ENCODE peak calls at places on chromosomes 5 and 9, in nine cellular contexts. N is HepG2, X is sigmoid colon, Z is stomach, O is endothelial cell of umbilical vein, T is spleen, G is suprapubic skin, S is SK-N-SH, A is transverse colon. M is an unnamed sample.

GRCh38 chr9:96612105-96612965 is 7.3 kb downstream of the CDC14B start:
- DNase-seq in N (peak; percentile 84), X (peak; percentile 82), Z (peak; percentile 67), O (no peak), T (no peak), G (peak; percentile 82), S (peak; percentile 48), A (peak; percentile 52), M (no peak)

GRCh38 chr5:172678902-172679301 is 37.8 kb downstream of the NEURL1B start:
- DNase-seq in N (no peak), X (peak; percentile 88), Z (peak; percentile 63), O (no peak), T (peak; percentile 36), G (no peak), S (peak; percentile 54), A (peak; percentile 67), M (no peak)

GRCh38 chr9:137384116-137384756 is 38.7 kb downstream of the EXD3 start:
- DNase-seq in N (no peak), X (peak; percentile 51), Z (no peak), O (no peak), T (no peak), G (no peak), S (no peak), A (no peak), M (no peak)

GRCh38 chr5:128082551-128083032 is 974 bp upstream of the SLC12A2 start:
- DNase-seq in N (no peak), X (no peak), Z (no peak), O (no peak), T (no peak), G (no peak), S (no peak), A (no peak), M (no peak)

GRCh38 chr5:147466581-147466980 is 43.3 kb downstream of the DPYSL3 start:
- DNase-seq in N (no peak), X (no peak), Z (no peak), O (peak; percentile 88), T (no peak), G (no peak), S (no peak), A (no peak), M (no peak)

GRCh38 chr5:96717874-96718273 is 55.7 kb downstream of the CAST start:
- DNase-seq in N (no peak), X (no peak), Z (no peak), O (no peak), T (no peak), G (no peak), S (no peak), A (no peak), M (no peak)

GRCh38 chr9:91720746-91721705 is 229.0 kb downstream of the ROR2 start:
- DNase-seq in N (no peak), X (no peak), Z (no peak), O (no peak), T (no peak), G (no peak), S (peak; percentile 53), A (no peak), M (no peak)

GRCh38 chr5:1007221-1007680 is 1.4 kb upstream of the NKD2 start:
- DNase-seq in N (no peak), X (peak; percentile 62), Z (peak; percentile 5), O (no peak), T (peak; percentile 48), G (peak; percentile 74), S (no peak), A (peak; percentile 4), M (no peak)

GRCh38 chr5:179271821-179272325 is 73.4 kb downstream of the ADAMTS2 start:
- DNase-seq in N (no peak), X (peak; percentile 61), Z (no peak), O (no peak), T (peak; percentile 58), G (peak; percentile 74), S (peak; percentile 23), A (no peak), M (no peak)

GRCh38 chr5:98827161-98827560 is 53.7 kb downstream of the RGMB start:
- DNase-seq in N (peak; percentile 32), X (no peak), Z (no peak), O (peak; percentile 49), T (no peak), G (no peak), S (peak; percentile 56), A (no peak), M (no peak)

GRCh38 chr9:90442738-90443137 is 199.9 kb downstream of the DIRAS2 start:
- DNase-seq in N (no peak), X (no peak), Z (no peak), O (no peak), T (no peak), G (no peak), S (no peak), A (no peak), M (no peak)

GRCh38 chr5:57538341-57538955 is 55.8 kb upstream of the ACTBL2 start:
- DNase-seq in N (no peak), X (no peak), Z (no peak), O (no peak), T (no peak), G (no peak), S (no peak), A (no peak), M (no peak)

GRCh38 chr5:14250094-14250777 is 107.1 kb downstream of the TRIO start:
- DNase-seq in N (peak; percentile 19), X (peak; percentile 93), Z (no peak), O (no peak), T (no peak), G (no peak), S (peak; percentile 71), A (peak; percentile 52), M (no peak)

GRCh38 chr9:126615251-126615790 is 1.6 kb downstream of the LMX1B start:
- DNase-seq in N (peak; percentile 21), X (no peak), Z (peak; percentile 47), O (no peak), T (no peak), G (no peak), S (no peak), A (peak; percentile 22), M (no peak)

GRCh38 chr5:1511651-1512540 is 11.9 kb downstream of the LPCAT1 start:
- DNase-seq in N (no peak), X (peak; percentile 60), Z (peak; percentile 24), O (no peak), T (peak; percentile 74), G (peak; percentile 75), S (no peak), A (peak; percentile 7), M (no peak)

GRCh38 chr9:124840300-124840833 is 12.9 kb upstream of the WDR38 start:
- DNase-seq in N (peak; percentile 45), X (no peak), Z (no peak), O (no peak), T (no peak), G (no peak), S (peak; percentile 42), A (no peak), M (no peak)

GRCh38 chr9:124843635-124844034 is 9.6 kb upstream of the WDR38 start:
- DNase-seq in N (no peak), X (no peak), Z (no peak), O (no peak), T (no peak), G (no peak), S (no peak), A (no peak), M (no peak)

GRCh38 chr9:124844291-124844690 is 9.0 kb upstream of the WDR38 start:
- DNase-seq in N (no peak), X (no peak), Z (no peak), O (no peak), T (no peak), G (no peak), S (no peak), A (no peak), M (no peak)

GRCh38 chr9:124841422-124841821 is 11.8 kb upstream of the WDR38 start:
- DNase-seq in N (no peak), X (no peak), Z (no peak), O (no peak), T (no peak), G (no peak), S (no peak), A (no peak), M (no peak)

GRCh38 chr9:124839612-124840299 is 13.5 kb upstream of the WDR38 start:
- DNase-seq in N (peak; percentile 43), X (no peak), Z (no peak), O (peak; percentile 62), T (no peak), G (no peak), S (peak; percentile 77), A (no peak), M (no peak)
- TF ChIP-seq CTCF in N (peak; percentile 58), X (peak; percentile 45), Z (no peak), O (peak; percentile 41), T (no peak), G (no peak), S (peak; percentile 63), A (peak; percentile 23), M (no peak)

GRCh38 chr5:149485655-149486615 is 65.3 kb downstream of the CSNK1A1 start:
- DNase-seq in N (peak; percentile 53), X (peak; percentile 96), Z (peak; percentile 79), O (peak; percentile 98), T (no peak), G (no peak), S (peak; percentile 34), A (peak; percentile 90), M (peak; percentile 98)
- TF ChIP-seq POLR2AphosphoS5 in N (no peak), X (peak; percentile 98), Z (peak; percentile 96), O (peak; percentile 70), T (peak; percentile 74), G (peak; percentile 84), S (peak; percentile 87), A (peak; percentile 96), M (peak; percentile 91)

DNA sequence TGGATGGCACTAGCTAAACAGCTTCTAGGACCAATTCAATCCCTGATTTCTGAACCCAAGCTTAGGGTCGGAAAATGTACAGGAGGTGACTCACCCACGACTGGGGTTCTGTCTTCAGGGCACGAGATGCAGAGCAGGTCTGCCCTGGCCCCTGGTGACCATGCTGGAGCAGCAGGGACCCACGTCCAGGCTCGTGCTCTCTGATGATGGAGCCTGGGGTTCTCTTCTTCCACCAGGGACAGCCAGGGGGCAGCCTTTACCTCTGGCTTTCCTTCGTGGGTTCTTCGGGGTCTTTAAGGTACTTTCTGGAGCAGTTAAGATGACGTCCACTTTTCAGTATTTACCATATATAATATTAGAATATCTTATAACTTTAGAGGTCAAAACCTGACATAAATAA is 2.1 kb downstream of the CFAP77 start:
- DNase-seq in N (peak; percentile 10), X (no peak), Z (no peak), O (peak; percentile 14), T (no peak), G (no peak), S (peak; percentile 75), A (no peak), M (no peak)
- TF ChIP-seq CTCF in N (peak; percentile 67), X (no peak), Z (no peak), O (peak; percentile 55), T (peak; percentile 42), G (no peak), S (peak; percentile 54), A (peak; percentile 33), M (peak; percentile 9)

DNA sequence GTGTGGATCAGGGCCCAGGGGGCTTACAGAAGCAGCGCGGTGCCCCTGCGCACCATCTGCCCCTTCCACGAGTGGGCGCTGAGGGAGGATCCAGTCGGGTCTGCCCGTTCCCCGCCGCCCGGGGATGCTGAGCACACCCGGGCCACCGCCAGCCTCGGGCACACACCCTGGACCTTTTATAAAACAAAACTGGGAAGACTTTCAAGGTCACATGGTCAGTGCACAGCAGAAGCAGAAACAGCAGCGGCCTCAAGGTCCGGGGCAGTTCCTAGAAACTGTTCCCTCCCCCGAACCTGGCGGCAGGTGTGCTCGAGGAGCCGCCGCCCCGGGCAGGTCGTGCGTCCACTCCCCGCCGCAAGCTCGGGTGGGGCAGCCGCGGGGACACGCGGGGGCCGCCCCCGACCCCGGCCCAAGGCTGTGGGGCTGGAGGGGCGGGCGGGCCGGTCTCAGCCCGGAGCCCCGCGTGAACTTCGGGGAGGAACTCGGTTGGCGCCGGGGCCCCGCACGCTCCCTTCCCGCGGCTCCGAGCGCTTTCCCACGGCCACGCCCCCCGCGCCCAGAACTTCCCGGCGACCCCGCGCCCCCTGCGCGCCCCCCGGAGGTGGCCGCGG is 619 bp upstream of the PPP1R26 start:
- DNase-seq in N (peak; percentile 45), X (peak; percentile 73), Z (peak; percentile 72), O (peak; percentile 32), T (peak; percentile 76), G (no peak), S (peak; percentile 80), A (peak; percentile 75), M (no peak)
- TF ChIP-seq POLR2AphosphoS5 in N (no peak), X (peak; percentile 47), Z (peak; percentile 62), O (no peak), T (peak; percentile 14), G (no peak), S (no peak), A (peak; percentile 73), M (peak; percentile 52)